ENCODE peak calls at places on chromosome 15, in ten cellular contexts. One of them, this sample, is unnamed.
A peak's percentile ranks its signal among the peaks of the same experiment; 100 is the strongest.

GRCh38 chr15:31279221-31280036 is 47.2 kb upstream of the KLF13 start:
- DNase-seq in GM12865: no peak
- DNase-seq in fibroblast of lung: no peak
- DNase-seq in Caco-2: no peak
- DNase-seq in GM20000: no peak
- DNase-seq in cardiac fibroblast: no peak
- DNase-seq in B cell: no peak
- DNase-seq in HFFc6: no peak
- DNase-seq in AG10803: no peak
- DNase-seq in epithelial cell of esophagus: peak; percentile 13
- DNase-seq in this sample: no peak

GRCh38 chr15:80639168-80639555 is 55.9 kb upstream of the ABHD17C start:
- DNase-seq in AG10803: no peak
- DNase-seq in Caco-2: no peak
- DNase-seq in HFFc6: no peak
- DNase-seq in B cell: no peak
- DNase-seq in cardiac fibroblast: no peak
- DNase-seq in GM12865: no peak
- DNase-seq in fibroblast of lung: no peak
- DNase-seq in GM20000: no peak
- DNase-seq in epithelial cell of esophagus: no peak
- DNase-seq in this sample: no peak

GRCh38 chr15:83837946-83838571 is 184.1 kb downstream of the ADAMTSL3 start:
- DNase-seq in B cell: no peak
- DNase-seq in Caco-2: peak; percentile 36
- DNase-seq in AG10803: no peak
- DNase-seq in cardiac fibroblast: peak; percentile 43
- DNase-seq in epithelial cell of esophagus: peak; percentile 45
- DNase-seq in GM12865: peak; percentile 27
- DNase-seq in GM20000: peak; percentile 28
- DNase-seq in fibroblast of lung: peak; percentile 40
- DNase-seq in HFFc6: no peak
- DNase-seq in this sample: peak; percentile 20

GRCh38 chr15:74725241-74725774 is at the start of gene CYP1A1:
- DNase-seq in AG10803: no peak
- DNase-seq in GM12865: peak; percentile 7
- DNase-seq in epithelial cell of esophagus: peak; percentile 49
- DNase-seq in Caco-2: peak; percentile 74
- DNase-seq in B cell: no peak
- DNase-seq in GM20000: no peak
- DNase-seq in fibroblast of lung: no peak
- DNase-seq in cardiac fibroblast: no peak
- DNase-seq in HFFc6: no peak
- DNase-seq in this sample: peak; percentile 38

GRCh38 chr15:40477703-40478269 is 7.0 kb downstream of the CHST14 start:
- DNase-seq in GM20000: no peak
- DNase-seq in cardiac fibroblast: no peak
- DNase-seq in GM12865: no peak
- DNase-seq in Caco-2: no peak
- DNase-seq in B cell: no peak
- DNase-seq in fibroblast of lung: no peak
- DNase-seq in AG10803: no peak
- DNase-seq in HFFc6: no peak
- DNase-seq in epithelial cell of esophagus: peak; percentile 75
- DNase-seq in this sample: no peak

GRCh38 chr15:40272713-40273056 is 10.2 kb downstream of the ANKRD63 start:
- DNase-seq in Caco-2: no peak
- DNase-seq in GM12865: no peak
- DNase-seq in cardiac fibroblast: no peak
- DNase-seq in AG10803: no peak
- DNase-seq in fibroblast of lung: no peak
- DNase-seq in HFFc6: no peak
- DNase-seq in B cell: no peak
- DNase-seq in epithelial cell of esophagus: no peak
- DNase-seq in GM20000: no peak
- DNase-seq in this sample: peak; percentile 28

GRCh38 chr15:37007301-37007700 is 93.0 kb downstream of the MEIS2 start:
- DNase-seq in fibroblast of lung: no peak
- DNase-seq in AG10803: peak; percentile 51
- DNase-seq in HFFc6: no peak
- DNase-seq in Caco-2: no peak
- DNase-seq in B cell: no peak
- DNase-seq in GM12865: no peak
- DNase-seq in epithelial cell of esophagus: no peak
- DNase-seq in cardiac fibroblast: no peak
- DNase-seq in GM20000: no peak
- DNase-seq in this sample: no peak

GRCh38 chr15:40688932-40689799 is 5.8 kb upstream of the RAD51 start:
- DNase-seq in B cell: no peak
- DNase-seq in AG10803: no peak
- DNase-seq in Caco-2: no peak
- DNase-seq in fibroblast of lung: no peak
- DNase-seq in GM12865: no peak
- DNase-seq in HFFc6: no peak
- DNase-seq in cardiac fibroblast: no peak
- DNase-seq in GM20000: no peak
- DNase-seq in epithelial cell of esophagus: peak; percentile 11
- DNase-seq in this sample: no peak

GRCh38 chr15:90230610-90231009 is 3.1 kb downstream of the CIB1 start:
- DNase-seq in GM12865: no peak
- DNase-seq in epithelial cell of esophagus: no peak
- DNase-seq in fibroblast of lung: no peak
- DNase-seq in GM20000: no peak
- DNase-seq in HFFc6: no peak
- DNase-seq in B cell: no peak
- DNase-seq in cardiac fibroblast: no peak
- DNase-seq in Caco-2: no peak
- DNase-seq in AG10803: no peak
- DNase-seq in this sample: no peak

GRCh38 chr15:78800806-78801205 is 10.5 kb downstream of the ADAMTS7 start:
- DNase-seq in HFFc6: no peak
- DNase-seq in cardiac fibroblast: no peak
- DNase-seq in GM12865: no peak
- DNase-seq in B cell: no peak
- DNase-seq in epithelial cell of esophagus: no peak
- DNase-seq in fibroblast of lung: no peak
- DNase-seq in AG10803: no peak
- DNase-seq in Caco-2: no peak
- DNase-seq in GM20000: no peak
- DNase-seq in this sample: no peak

GRCh38 chr15:85477730-85478129 is 97.3 kb downstream of the AKAP13 start:
- DNase-seq in epithelial cell of esophagus: peak; percentile 62
- DNase-seq in GM20000: no peak
- DNase-seq in Caco-2: no peak
- DNase-seq in cardiac fibroblast: peak; percentile 30
- DNase-seq in AG10803: peak; percentile 44
- DNase-seq in HFFc6: no peak
- DNase-seq in GM12865: no peak
- DNase-seq in fibroblast of lung: peak; percentile 63
- DNase-seq in B cell: no peak
- DNase-seq in this sample: peak; percentile 21

GRCh38 chr15:73239564-73240208 is 129.1 kb downstream of the HCN4 start:
- DNase-seq in B cell: no peak
- DNase-seq in fibroblast of lung: peak; percentile 9
- DNase-seq in HFFc6: no peak
- DNase-seq in cardiac fibroblast: peak; percentile 21
- DNase-seq in GM12865: no peak
- DNase-seq in AG10803: no peak
- DNase-seq in GM20000: no peak
- DNase-seq in epithelial cell of esophagus: peak; percentile 27
- DNase-seq in Caco-2: no peak
- DNase-seq in this sample: no peak

GRCh38 chr15:66923438-66923881 is 141.9 kb upstream of the SMAD3 start:
- DNase-seq in cardiac fibroblast: no peak
- DNase-seq in HFFc6: no peak
- DNase-seq in B cell: no peak
- DNase-seq in Caco-2: peak; percentile 58
- DNase-seq in GM12865: peak; percentile 44
- DNase-seq in epithelial cell of esophagus: peak; percentile 44
- DNase-seq in GM20000: peak; percentile 16
- DNase-seq in fibroblast of lung: no peak
- DNase-seq in AG10803: no peak
- DNase-seq in this sample: peak; percentile 68

GRCh38 chr15:56715220-56715619 is 18.1 kb downstream of the ZNF280D start:
- DNase-seq in B cell: no peak
- DNase-seq in AG10803: no peak
- DNase-seq in Caco-2: no peak
- DNase-seq in GM12865: no peak
- DNase-seq in cardiac fibroblast: no peak
- DNase-seq in fibroblast of lung: peak; percentile 30
- DNase-seq in epithelial cell of esophagus: no peak
- DNase-seq in HFFc6: no peak
- DNase-seq in GM20000: no peak
- DNase-seq in this sample: no peak

GRCh38 chr15:36925671-36926421 is 174.5 kb downstream of the MEIS2 start:
- DNase-seq in GM20000: no peak
- DNase-seq in AG10803: no peak
- DNase-seq in B cell: no peak
- DNase-seq in cardiac fibroblast: no peak
- DNase-seq in HFFc6: no peak
- DNase-seq in fibroblast of lung: no peak
- DNase-seq in Caco-2: no peak
- DNase-seq in GM12865: no peak
- DNase-seq in epithelial cell of esophagus: no peak
- DNase-seq in this sample: no peak

GRCh38 chr15:48143856-48144255 is 23.1 kb downstream of the SLC24A5 start:
- DNase-seq in Caco-2: no peak
- DNase-seq in epithelial cell of esophagus: peak; percentile 70
- DNase-seq in HFFc6: peak; percentile 41
- DNase-seq in cardiac fibroblast: no peak
- DNase-seq in B cell: no peak
- DNase-seq in GM12865: no peak
- DNase-seq in fibroblast of lung: peak; percentile 27
- DNase-seq in GM20000: no peak
- DNase-seq in AG10803: peak; percentile 7
- DNase-seq in this sample: no peak

GRCh38 chr15:93452537-93453211 is 363.7 kb upstream of the RGMA start:
- DNase-seq in GM12865: no peak
- DNase-seq in fibroblast of lung: no peak
- DNase-seq in HFFc6: no peak
- DNase-seq in Caco-2: no peak
- DNase-seq in GM20000: no peak
- DNase-seq in cardiac fibroblast: no peak
- DNase-seq in epithelial cell of esophagus: peak; percentile 19
- DNase-seq in AG10803: no peak
- DNase-seq in B cell: no peak
- DNase-seq in this sample: no peak

GRCh38 chr15:61367953-61368352 is 138.9 kb upstream of the RORA start:
- DNase-seq in Caco-2: peak; percentile 3
- DNase-seq in fibroblast of lung: no peak
- DNase-seq in AG10803: no peak
- DNase-seq in GM20000: no peak
- DNase-seq in HFFc6: no peak
- DNase-seq in epithelial cell of esophagus: no peak
- DNase-seq in GM12865: no peak
- DNase-seq in cardiac fibroblast: no peak
- DNase-seq in B cell: no peak
- DNase-seq in this sample: peak; percentile 2
- TF ChIP-seq CTCF in Caco-2: peak; percentile 22
- TF ChIP-seq CTCF in fibroblast of lung: no peak
- TF ChIP-seq CTCF in AG10803: no peak
- TF ChIP-seq CTCF in GM20000: no peak
- TF ChIP-seq CTCF in HFFc6: no peak
- TF ChIP-seq CTCF in epithelial cell of esophagus: no peak
- TF ChIP-seq CTCF in GM12865: no peak
- TF ChIP-seq CTCF in cardiac fibroblast: no peak
- TF ChIP-seq CTCF in B cell: no peak
- TF ChIP-seq CTCF in this sample: no peak

GRCh38 chr15:63122002-63122893 is 587 bp downstream of the LACTB start:
- DNase-seq in cardiac fibroblast: peak; percentile 88
- DNase-seq in B cell: peak; percentile 84
- DNase-seq in HFFc6: peak; percentile 61
- DNase-seq in GM20000: peak; percentile 95
- DNase-seq in fibroblast of lung: peak; percentile 62
- DNase-seq in epithelial cell of esophagus: peak; percentile 85
- DNase-seq in GM12865: peak; percentile 89
- DNase-seq in Caco-2: peak; percentile 75
- DNase-seq in AG10803: peak; percentile 75
- DNase-seq in this sample: peak; percentile 88
- TF ChIP-seq CTCF in cardiac fibroblast: peak; percentile 7
- TF ChIP-seq CTCF in B cell: peak; percentile 12
- TF ChIP-seq CTCF in HFFc6: peak; percentile 67
- TF ChIP-seq CTCF in GM20000: no peak
- TF ChIP-seq CTCF in fibroblast of lung: no peak
- TF ChIP-seq CTCF in epithelial cell of esophagus: no peak
- TF ChIP-seq CTCF in GM12865: peak; percentile 13
- TF ChIP-seq CTCF in Caco-2: peak; percentile 39
- TF ChIP-seq CTCF in AG10803: peak; percentile 28
- TF ChIP-seq CTCF in this sample: peak; percentile 13

GRCh38 chr15:69957175-69957574 is 140.5 kb downstream of the TLE3 start:
- DNase-seq in fibroblast of lung: no peak
- DNase-seq in GM12865: peak; percentile 12
- DNase-seq in AG10803: no peak
- DNase-seq in epithelial cell of esophagus: no peak
- DNase-seq in B cell: no peak
- DNase-seq in cardiac fibroblast: no peak
- DNase-seq in HFFc6: no peak
- DNase-seq in GM20000: no peak
- DNase-seq in Caco-2: no peak
- DNase-seq in this sample: peak; percentile 9
- TF ChIP-seq CTCF in fibroblast of lung: no peak
- TF ChIP-seq CTCF in GM12865: no peak
- TF ChIP-seq CTCF in AG10803: no peak
- TF ChIP-seq CTCF in epithelial cell of esophagus: no peak
- TF ChIP-seq CTCF in B cell: no peak
- TF ChIP-seq CTCF in cardiac fibroblast: no peak
- TF ChIP-seq CTCF in HFFc6: peak; percentile 31
- TF ChIP-seq CTCF in GM20000: no peak
- TF ChIP-seq CTCF in Caco-2: no peak
- TF ChIP-seq CTCF in this sample: no peak

GRCh38 chr15:41971893-41972340 is 440 bp downstream of the EHD4 start:
- DNase-seq in cardiac fibroblast: no peak
- DNase-seq in Caco-2: no peak
- DNase-seq in fibroblast of lung: no peak
- DNase-seq in HFFc6: no peak
- DNase-seq in GM20000: peak; percentile 69
- DNase-seq in B cell: peak; percentile 68
- DNase-seq in AG10803: no peak
- DNase-seq in epithelial cell of esophagus: no peak
- DNase-seq in GM12865: no peak
- DNase-seq in this sample: no peak

GRCh38 chr15:41971089-41971892 is 1.1 kb downstream of the EHD4 start:
- DNase-seq in AG10803: peak; percentile 56
- DNase-seq in Caco-2: peak; percentile 66
- DNase-seq in HFFc6: peak; percentile 35
- DNase-seq in epithelial cell of esophagus: peak; percentile 67
- DNase-seq in GM12865: peak; percentile 94
- DNase-seq in fibroblast of lung: peak; percentile 53
- DNase-seq in cardiac fibroblast: peak; percentile 66
- DNase-seq in B cell: peak; percentile 73
- DNase-seq in GM20000: peak; percentile 91
- DNase-seq in this sample: peak; percentile 89

GRCh38 chr15:41970456-41970855 is 1.9 kb downstream of the EHD4 start:
- DNase-seq in epithelial cell of esophagus: no peak
- DNase-seq in fibroblast of lung: no peak
- DNase-seq in cardiac fibroblast: no peak
- DNase-seq in AG10803: no peak
- DNase-seq in HFFc6: no peak
- DNase-seq in Caco-2: no peak
- DNase-seq in GM20000: no peak
- DNase-seq in GM12865: peak; percentile 14
- DNase-seq in B cell: no peak
- DNase-seq in this sample: no peak

GRCh38 chr15:41969851-41970431 is 2.4 kb downstream of the EHD4 start:
- DNase-seq in GM12865: peak; percentile 91
- DNase-seq in GM20000: peak; percentile 69
- DNase-seq in fibroblast of lung: no peak
- DNase-seq in Caco-2: no peak
- DNase-seq in epithelial cell of esophagus: no peak
- DNase-seq in cardiac fibroblast: no peak
- DNase-seq in B cell: peak; percentile 43
- DNase-seq in AG10803: no peak
- DNase-seq in HFFc6: peak; percentile 20
- DNase-seq in this sample: peak; percentile 69

GRCh38 chr15:41972341-41973237 is at the start of gene EHD4:
- DNase-seq in Caco-2: peak; percentile 97
- DNase-seq in GM20000: peak; percentile 96
- DNase-seq in HFFc6: peak; percentile 99
- DNase-seq in AG10803: peak; percentile 98
- DNase-seq in cardiac fibroblast: peak; percentile 99
- DNase-seq in fibroblast of lung: peak; percentile 99
- DNase-seq in GM12865: peak; percentile 99
- DNase-seq in epithelial cell of esophagus: peak; percentile 100
- DNase-seq in B cell: peak; percentile 93
- DNase-seq in this sample: peak; percentile 99
- TF ChIP-seq CTCF in Caco-2: peak; percentile 41
- TF ChIP-seq CTCF in GM20000: peak; percentile 52
- TF ChIP-seq CTCF in HFFc6: peak; percentile 66
- TF ChIP-seq CTCF in AG10803: peak; percentile 48
- TF ChIP-seq CTCF in cardiac fibroblast: peak; percentile 21
- TF ChIP-seq CTCF in fibroblast of lung: peak; percentile 27
- TF ChIP-seq CTCF in GM12865: peak; percentile 32
- TF ChIP-seq CTCF in epithelial cell of esophagus: no peak
- TF ChIP-seq CTCF in B cell: no peak
- TF ChIP-seq CTCF in this sample: no peak

This sample was measured in activated CD8-positive, alpha-beta T cell treated with anti-CD3 and anti-CD28 coated beads for 36 hours.